ENCODE peak calls at places on chromosomes 6 and 20, in four cellular contexts. T is heart left ventricle, A is colonic mucosa, O is left ventricle myocardium inferior. Y is an unnamed sample.
A peak's percentile ranks its signal among the peaks of the same experiment; 100 is the strongest.

GRCh38 chr6:80227545-80227944 is 121.1 kb downstream of the BCKDHB start:
- DNase-seq in T (no peak), A (no peak), O (no peak), Y (no peak)

GRCh38 chr6:168607272-168608112 is 166.5 kb downstream of the SMOC2 start:
- DNase-seq in T (no peak), A (no peak), O (no peak), Y (no peak)

GRCh38 chr6:137451926-137452325 is 42.3 kb downstream of the OLIG3 start:
- DNase-seq in T (no peak), A (no peak), O (no peak), Y (no peak)

GRCh38 chr6:128519132-128519930 is 1.1 kb downstream of the PTPRK start:
- DNase-seq in T (peak; percentile 69), A (peak; percentile 66), O (peak; percentile 35), Y (peak; percentile 52)

GRCh38 chr6:89199571-89199970 is 17.6 kb downstream of the GABRR1 start:
- DNase-seq in T (no peak), A (no peak), O (no peak), Y (no peak)

GRCh38 chr20:58810116-58810878 is 40.4 kb downstream of the GNAS-AS1 start:
- DNase-seq in T (peak; percentile 14), A (no peak), O (no peak), Y (peak; percentile 11)

GRCh38 chr6:16595514-16595913 is 165.7 kb downstream of the ATXN1 start:
- DNase-seq in T (no peak), A (no peak), O (no peak), Y (no peak)

GRCh38 chr6:159056432-159056831 is 11.6 kb upstream of the TAGAP start:
- DNase-seq in T (no peak), A (no peak), O (no peak), Y (no peak)

GRCh38 chr20:63502671-63503172 is 3.8 kb upstream of the EEF1A2 start:
- DNase-seq in T (no peak), A (no peak), O (no peak), Y (no peak)

GRCh38 chr20:20743511-20744169 is 31.2 kb upstream of the RALGAPA2 start:
- DNase-seq in T (peak; percentile 80), A (peak; percentile 67), O (peak; percentile 82), Y (peak; percentile 84)

GRCh38 chr6:48567016-48567415 is 456.0 kb upstream of the PTCHD4 start:
- DNase-seq in T (no peak), A (no peak), O (no peak), Y (peak; percentile 4)

GRCh38 chr6:52523363-52524207 is 53.3 kb downstream of the TRAM2 start:
- DNase-seq in T (no peak), A (no peak), O (no peak), Y (no peak)

GRCh38 chr6:156582509-156582992 is 194.6 kb upstream of the ARID1B start:
- DNase-seq in T (no peak), A (no peak), O (no peak), Y (no peak)

GRCh38 chr6:105603779-105604592 is 201.1 kb upstream of the PREP start:
- DNase-seq in T (no peak), A (peak; percentile 35), O (no peak), Y (no peak)

GRCh38 chr6:2562721-2563120 is 188.0 kb downstream of the MYLK4 start:
- DNase-seq in T (no peak), A (no peak), O (peak; percentile 35), Y (peak; percentile 46)

GRCh38 chr6:106574729-106575458 is 54.4 kb downstream of the RTN4IP1 start:
- DNase-seq in T (no peak), A (no peak), O (no peak), Y (peak; percentile 68)

GRCh38 chr6:28135393-28135792 is 6.3 kb upstream of the ZKSCAN8 start:
- DNase-seq in T (no peak), A (no peak), O (no peak), Y (no peak)

GRCh38 chr6:106995640-106996039 is 21.1 kb upstream of the CD24 start:
- DNase-seq in T (no peak), A (no peak), O (no peak), Y (no peak)

GRCh38 chr6:33297956-33298772 is 578 bp downstream of the RGL2 start:
- DNase-seq in T (peak; percentile 71), A (peak; percentile 84), O (no peak), Y (peak; percentile 42)

GRCh38 chr6:18990313-18990978 is 603.3 kb downstream of the RNF144B start:
- DNase-seq in T (peak; percentile 77), A (peak; percentile 74), O (peak; percentile 64), Y (peak; percentile 62)

GRCh38 chr6:158642097-158642601 is 2.4 kb downstream of the DYNLT1 start:
- DNase-seq in T (no peak), A (peak; percentile 16), O (no peak), Y (peak; percentile 73)

GRCh38 chr20:38196592-38196991 is 31.5 kb upstream of the TGM2 start:
- DNase-seq in T (peak; percentile 84), A (no peak), O (peak; percentile 82), Y (no peak)

GRCh38 chr20:32518593-32519366 is 66.4 kb downstream of the NOL4L start:
- DNase-seq in T (no peak), A (no peak), O (no peak), Y (no peak)

GRCh38 chr20:35479798-35480197 is 24.4 kb downstream of the CEP250 start:
- DNase-seq in T (no peak), A (no peak), O (no peak), Y (no peak)

DNA sequence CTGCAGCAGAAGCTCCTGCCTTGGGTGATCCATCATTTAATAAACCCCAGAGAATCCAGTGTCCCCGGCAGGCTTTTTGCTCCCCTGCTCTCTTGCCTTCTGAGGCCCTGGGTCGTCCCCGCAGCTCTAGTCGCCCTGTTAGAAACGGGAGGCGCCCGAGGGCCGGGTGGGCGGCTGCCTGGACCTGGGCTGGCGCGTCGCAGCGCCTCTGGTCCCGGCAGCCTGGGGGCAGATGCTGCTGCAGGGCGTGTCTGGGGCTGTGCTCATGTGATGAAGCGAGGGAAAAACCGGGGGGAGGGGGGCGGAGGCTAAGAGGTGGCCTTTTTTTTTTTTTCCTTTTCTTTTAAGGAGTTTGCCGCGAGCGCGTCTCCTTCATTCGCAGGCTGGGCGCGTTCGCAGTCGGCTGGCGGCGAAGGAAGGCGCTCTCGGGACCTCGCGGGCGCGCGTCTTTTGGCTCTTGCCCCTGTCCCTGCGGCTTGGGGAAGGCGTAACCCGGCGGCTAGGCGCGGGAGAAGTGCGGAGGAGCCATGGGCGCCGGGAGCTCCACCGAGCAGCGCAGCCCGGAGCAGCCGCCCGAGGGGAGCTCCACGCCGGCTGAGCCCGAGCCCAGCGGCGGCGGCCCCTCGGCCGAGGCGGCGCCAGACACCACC is 394 bp downstream of the AKAP12 start:
- DNase-seq in T (peak; percentile 83), A (peak; percentile 61), O (peak; percentile 84), Y (peak; percentile 82)
- TF ChIP-seq CTCF in T (no peak), A (no peak), O (no peak), Y (peak; percentile 17)

GRCh38 chr6:126017668-126018067 is 31.3 kb downstream of the TRMT11 start:
- DNase-seq in T (no peak), A (no peak), O (no peak), Y (no peak)
- H3K36me3 ChIP-seq in T (no peaks in the 10 kb centered on the region), A (peaks cover 1% of the 10 kb centered on the region), O (peaks cover 76% of the 10 kb centered on the region), Y (peaks cover 40% of the 10 kb centered on the region)

GRCh38 chr6:121383478-121383877 is 49.2 kb upstream of the TBC1D32 start:
- DNase-seq in T (no peak), A (no peak), O (no peak), Y (no peak)
- TF ChIP-seq CTCF in T (no peak), A (no peak), O (no peak), Y (no peak)

GRCh38 chr6:72849346-72849745 is 227.5 kb downstream of the KCNQ5 start:
- DNase-seq in T (no peak), A (no peak), O (no peak), Y (no peak)
- H3K36me3 ChIP-seq in T (no peaks in the 10 kb centered on the region), A (no peaks in the 10 kb centered on the region), O (no peaks in the 10 kb centered on the region), Y (no peaks in the 10 kb centered on the region)

DNA sequence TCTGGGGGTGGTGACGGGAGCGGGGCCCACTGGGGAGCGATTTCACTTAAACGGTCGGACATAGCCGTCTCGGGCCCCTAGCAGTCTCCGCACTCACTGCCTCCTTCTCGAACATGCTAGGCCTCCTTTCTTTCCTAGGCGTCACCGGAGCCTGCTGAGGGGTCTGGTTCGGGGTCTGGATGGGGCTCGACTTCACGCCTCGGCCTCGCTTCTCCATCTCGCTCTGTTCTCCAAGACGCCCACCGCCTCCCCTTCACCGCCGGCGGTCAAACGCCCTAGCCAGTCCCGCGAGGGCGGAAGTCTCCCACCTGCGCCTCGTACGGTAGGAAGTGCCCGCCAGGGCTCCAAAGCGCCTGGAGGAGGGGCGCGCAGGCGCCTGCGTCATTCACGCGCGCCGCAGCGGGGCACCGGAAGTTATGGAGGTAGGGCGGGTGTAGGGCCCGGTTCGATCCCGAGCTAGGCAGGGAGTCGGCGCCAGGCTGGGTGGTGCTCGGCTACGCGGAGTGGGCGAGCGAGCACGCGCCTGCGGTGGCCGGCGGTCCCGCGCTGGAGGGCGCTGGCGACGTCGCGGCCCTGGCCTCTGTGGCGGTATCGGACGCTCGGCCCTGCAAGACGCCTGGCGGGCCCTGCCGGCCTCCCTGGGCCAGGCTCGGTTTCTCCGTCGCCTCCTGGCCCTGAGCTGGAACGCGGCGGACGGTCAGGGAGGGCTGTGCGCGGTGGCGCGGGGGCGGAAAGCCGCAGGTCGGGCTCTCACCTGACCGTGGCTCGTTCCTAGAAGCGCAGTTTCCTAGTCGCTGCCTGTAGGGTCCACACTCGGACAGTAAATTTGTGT is at the start of the genes DYNLT2 and ERMARD:
- DNase-seq in T (peak; percentile 96), A (peak; percentile 96), O (peak; percentile 93), Y (peak; percentile 95)
- TF ChIP-seq CTCF in T (peak; percentile 14), A (no peak), O (peak; percentile 56), Y (peak; percentile 9)

DNA sequence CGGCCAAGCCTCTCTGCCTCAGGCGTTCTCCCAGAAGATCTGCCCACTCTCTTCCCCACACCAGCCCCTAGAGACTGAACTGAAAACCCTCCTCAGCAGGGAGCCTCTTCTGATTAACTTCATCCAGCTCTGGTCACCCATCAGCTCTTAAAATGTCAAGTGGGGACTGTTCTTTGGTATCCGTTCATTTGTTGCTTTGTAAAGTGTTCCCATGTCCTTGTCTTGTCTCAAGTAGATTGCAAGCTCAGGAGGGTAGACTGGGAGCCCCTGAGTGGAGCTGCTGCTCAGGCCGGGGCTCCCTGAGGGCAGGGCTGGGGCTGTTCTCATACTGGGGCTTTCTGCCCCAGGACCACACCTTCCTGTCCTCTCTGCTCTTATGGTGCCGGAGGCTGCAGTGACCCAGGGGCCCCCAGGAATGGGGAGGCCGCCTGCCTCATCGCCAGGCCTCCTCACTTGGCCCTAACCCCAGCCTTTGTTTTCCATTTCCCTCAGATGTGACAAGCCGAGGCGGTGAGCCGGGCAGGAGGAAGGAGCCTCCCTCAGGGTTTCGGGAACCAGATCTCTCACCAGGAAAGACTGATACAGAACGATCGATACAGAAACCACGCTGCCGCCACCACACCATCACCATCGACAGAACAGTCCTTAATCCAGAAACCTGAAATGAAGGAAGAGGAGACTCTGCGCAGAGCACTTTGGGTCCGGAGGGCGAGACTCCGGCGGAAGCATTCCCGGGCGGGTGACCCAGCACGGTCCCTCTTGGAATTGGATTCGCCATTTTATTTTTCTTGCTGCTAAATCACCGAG is 14.2 kb downstream of the VEGFA start:
- DNase-seq in T (no peak), A (no peak), O (no peak), Y (no peak)
- H3K36me3 ChIP-seq in T (peaks cover 1% of the 10 kb centered on the region), A (peaks cover 18% of the 10 kb centered on the region), O (peaks cover 69% of the 10 kb centered on the region), Y (peaks cover 68% of the 10 kb centered on the region)

DNA sequence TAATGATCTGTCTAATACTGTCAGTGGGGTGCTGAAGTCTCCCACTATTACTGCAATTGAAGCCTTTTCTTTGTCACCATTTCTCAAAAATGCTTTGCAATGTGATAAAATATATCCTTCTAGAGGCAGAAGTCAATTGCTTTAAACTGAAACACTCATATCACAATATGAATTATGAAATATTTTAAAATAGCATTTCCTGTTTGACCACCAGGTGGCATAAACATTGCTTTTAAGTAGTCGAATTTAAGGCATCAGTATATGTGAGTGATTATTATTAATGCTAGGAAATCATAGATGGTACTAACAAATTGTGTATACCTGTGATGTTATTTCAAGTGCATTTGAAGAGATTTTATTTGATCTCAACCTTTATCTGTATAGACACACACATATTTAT is 87.5 kb downstream of the MEI4 start:
- DNase-seq in T (no peak), A (no peak), O (no peak), Y (peak; percentile 8)
- TF ChIP-seq CTCF in T (no peak), A (peak; percentile 35), O (peak; percentile 53), Y (peak; percentile 24)

Y was measured in cardiac muscle cell.